ENCODE peak calls at places on chromosomes 12 and 14, in six cellular contexts. P, H, O, X, Z and M are unnamed samples.

GRCh38 chr12:68521321-68521839 is 89.3 kb upstream of the RAP1B start:
- DNase-seq in O (peak), H (no peak), Z (peak), P (no peak), X (no peak), M (no peak)

GRCh38 chr14:85122690-85123089 is 407.3 kb upstream of the FLRT2 start:
- DNase-seq in P (no peak), Z (peak), O (no peak), X (no peak), H (no peak), M (no peak)

GRCh38 chr12:45208604-45209487 is 7.0 kb upstream of the ANO6 start:
- DNase-seq in O (no peak), Z (peak), P (no peak), X (no peak), H (no peak), M (no peak)

GRCh38 chr14:26984318-26985177 is 386.7 kb upstream of the NOVA1 start:
- DNase-seq in X (no peak), P (peak), H (peak), Z (peak), O (no peak), M (peak)

GRCh38 chr12:75812341-75813018 is 219.1 kb downstream of the PHLDA1 start:
- DNase-seq in X (no peak), O (peak), Z (peak), P (no peak), H (no peak), M (no peak)

GRCh38 chr12:2298556-2299195 is 245.9 kb downstream of the CACNA1C start:
- DNase-seq in H (no peak), X (peak), Z (no peak), O (no peak), P (no peak), M (no peak)

GRCh38 chr14:69712637-69713088 is 54.3 kb upstream of the SRSF5 start:
- DNase-seq in X (peak), Z (no peak), H (no peak), O (no peak), P (peak), M (peak)

GRCh38 chr14:62189698-62190097 is 427.5 kb downstream of the SNAPC1 start:
- DNase-seq in O (no peak), P (no peak), H (no peak), X (no peak), Z (peak), M (no peak)

GRCh38 chr12:47293406-47293805 is 213.6 kb upstream of the AMIGO2 start:
- DNase-seq in Z (no peak), H (no peak), X (no peak), P (no peak), O (no peak), M (no peak)

GRCh38 chr12:7042847-7043246 is 17.7 kb upstream of the C1S start:
- DNase-seq in O (no peak), X (no peak), H (no peak), Z (peak), P (no peak), M (no peak)

GRCh38 chr14:93959239-93960107 is 16.9 kb downstream of the ASB2 start:
- DNase-seq in H (no peak), Z (peak), O (peak), X (no peak), P (peak), M (peak)

GRCh38 chr12:56571131-56571530 is 49.5 kb downstream of the RBMS2 start:
- DNase-seq in Z (no peak), P (no peak), H (no peak), X (no peak), O (no peak), M (no peak)

GRCh38 chr12:56565510-56566101 is 44.0 kb downstream of the RBMS2 start:
- DNase-seq in X (peak), H (peak), O (peak), P (peak), Z (peak), M (peak)
- TF ChIP-seq CTCF in X (no peak), H (no peak), O (peak), P (peak), Z (no peak), M (no peak)

GRCh38 chr12:121245951-121246350 is 36.0 kb downstream of the P2RX4 start:
- DNase-seq in Z (no peak), P (no peak), X (no peak), H (no peak), O (no peak), M (no peak)
- TF ChIP-seq CTCF in Z (no peak), P (no peak), X (no peak), H (no peak), O (no peak), M (no peak)

GRCh38 chr12:4277205-4277543 is 3.6 kb downstream of the CCND2 start:
- DNase-seq in Z (no peak), P (no peak), O (no peak), H (no peak), X (no peak), M (no peak)
- TF ChIP-seq CTCF in Z (no peak), P (no peak), O (no peak), H (no peak), X (no peak), M (no peak)

GRCh38 chr14:31300296-31300695 is 92.7 kb upstream of the HECTD1 start:
- DNase-seq in H (no peak), X (no peak), P (no peak), O (no peak), Z (peak), M (no peak)

GRCh38 chr14:31297112-31297511 is 89.5 kb upstream of the HECTD1 start:
- DNase-seq in O (no peak), Z (no peak), X (no peak), P (no peak), H (no peak), M (no peak)

GRCh38 chr14:31300883-31301282 is 93.3 kb upstream of the HECTD1 start:
- DNase-seq in O (no peak), Z (no peak), P (no peak), X (no peak), H (no peak), M (no peak)

GRCh38 chr14:31294736-31295398 is 87.3 kb upstream of the HECTD1 start:
- DNase-seq in Z (no peak), H (no peak), P (no peak), O (no peak), X (no peak), M (no peak)

DNA sequence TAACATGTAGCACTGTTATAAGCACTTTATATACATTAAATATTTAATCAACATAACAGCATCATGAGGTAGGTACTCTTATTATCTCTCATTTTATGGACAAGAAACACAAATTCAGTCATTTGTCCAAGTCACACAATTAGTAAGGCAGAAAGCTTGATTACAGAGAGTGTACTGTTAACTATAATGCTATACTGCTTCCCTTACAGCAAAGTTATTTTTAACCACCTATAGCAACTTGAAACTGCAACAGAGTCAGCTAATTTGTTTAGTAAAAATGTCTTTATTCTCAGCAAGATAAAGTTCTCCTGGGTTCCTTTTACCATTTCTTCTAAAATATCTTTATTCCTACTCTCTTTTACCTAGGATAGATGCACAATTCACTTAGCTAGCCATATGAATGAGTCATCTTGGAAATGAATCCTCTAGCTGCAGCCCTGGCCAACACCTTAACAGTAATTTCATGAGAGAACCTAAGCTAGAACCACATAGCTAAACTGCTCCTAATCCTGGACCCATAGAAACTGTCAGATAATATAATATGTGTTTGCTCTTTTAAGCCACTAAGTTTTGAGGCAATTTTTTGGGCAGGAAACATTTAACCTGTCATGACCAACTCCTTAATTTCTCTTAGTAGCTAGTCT is 90.2 kb upstream of the HECTD1 start:
- DNase-seq in Z (peak), O (no peak), X (no peak), P (no peak), H (no peak), M (no peak)
- TF ChIP-seq CTCF in Z (no peak), O (no peak), X (no peak), P (no peak), H (no peak), M (no peak)

DNA sequence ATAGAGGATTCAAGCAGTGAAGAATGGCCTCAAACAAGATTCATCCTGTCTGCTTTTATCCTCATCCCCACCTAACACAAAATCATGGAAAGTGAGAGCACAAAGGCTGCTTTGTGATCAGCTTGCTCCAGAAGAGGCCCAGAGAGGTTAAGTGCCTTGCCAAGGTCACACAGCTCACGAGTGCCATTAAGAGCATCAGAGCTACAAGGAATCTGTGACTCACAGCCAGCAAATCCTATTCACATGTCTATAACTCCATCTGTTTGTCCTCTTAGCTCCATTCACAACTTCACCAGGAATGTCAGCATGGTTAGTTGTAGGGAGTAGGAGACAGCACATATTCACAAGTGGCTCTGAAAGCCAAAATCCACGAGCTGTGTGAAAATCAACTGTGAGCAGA is 79.8 kb downstream of the TTC9 start:
- DNase-seq in O (no peak), X (no peak), Z (peak), P (no peak), H (no peak), M (no peak)
- TF ChIP-seq CTCF in O (no peak), X (no peak), Z (no peak), P (no peak), H (no peak), M (no peak)

GRCh38 chr12:66066071-66066928 is 64.2 kb downstream of the LLPH start:
- DNase-seq in O (no peak), H (no peak), Z (peak), P (no peak), X (no peak), M (no peak)
- TF ChIP-seq CTCF in O (no peak), H (no peak), Z (no peak), P (no peak), X (no peak), M (no peak)

DNA sequence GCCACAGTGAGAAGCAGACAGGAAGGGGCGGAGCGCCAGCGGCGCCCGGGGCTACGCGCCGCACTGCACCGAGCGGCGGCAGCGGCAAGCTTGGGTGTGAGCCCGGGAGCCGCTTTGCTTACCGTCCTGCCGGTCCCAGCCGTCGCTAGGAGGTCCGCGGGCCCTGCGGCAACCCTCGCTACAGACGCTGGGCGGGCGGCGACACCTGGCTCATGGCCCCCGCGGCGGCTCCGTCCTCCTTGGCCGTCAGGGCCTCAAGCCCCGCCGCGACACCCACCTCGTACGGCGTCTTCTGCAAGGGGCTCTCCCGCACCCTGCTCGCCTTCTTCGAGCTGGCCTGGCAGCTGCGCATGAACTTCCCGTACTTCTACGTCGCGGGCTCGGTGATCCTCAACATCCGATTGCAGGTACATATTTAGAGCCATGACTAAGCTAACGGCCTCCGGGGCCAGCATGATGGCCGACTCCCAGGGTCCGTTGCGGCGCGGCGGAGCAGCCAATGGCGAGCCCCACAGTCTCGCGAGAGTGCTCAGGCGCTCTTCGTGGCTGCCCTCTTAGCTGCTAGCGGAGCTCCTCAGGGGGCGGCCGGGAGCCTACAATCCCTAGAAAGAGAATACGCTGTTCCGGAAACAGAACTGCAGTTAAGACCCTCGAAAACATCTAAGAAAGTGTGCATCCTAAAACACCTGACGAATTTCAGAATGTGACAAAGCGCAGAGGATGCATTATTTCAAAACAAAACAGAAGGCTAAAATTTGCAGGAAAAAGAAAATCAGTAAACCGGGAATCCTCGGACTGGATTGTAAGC is at the start of gene SMIM10L1:
- DNase-seq in Z (peak), O (peak), H (peak), X (peak), P (peak), M (peak)
- TF ChIP-seq CTCF in Z (no peak), O (peak), H (no peak), X (no peak), P (peak), M (no peak)

DNA sequence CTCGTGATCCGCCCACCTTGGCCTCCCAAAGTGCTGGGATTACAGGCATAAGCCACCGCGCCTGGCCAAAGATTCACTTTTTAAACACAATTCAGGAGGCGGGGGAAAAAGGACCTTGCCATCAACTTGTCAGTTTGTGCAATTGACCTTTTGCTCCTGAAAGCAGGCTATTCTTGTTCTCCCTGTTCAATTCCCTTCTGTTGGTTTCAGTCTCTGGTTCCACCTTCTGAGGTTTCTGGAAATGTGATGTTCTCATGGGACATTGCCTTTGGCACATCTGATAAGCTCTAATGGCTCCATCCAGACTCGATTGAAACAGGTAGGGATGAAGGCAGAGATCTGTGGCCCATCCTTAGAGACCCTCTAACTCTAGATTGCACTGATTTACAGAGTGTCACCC is 17.9 kb upstream of the CCDC85C start:
- DNase-seq in X (no peak), Z (no peak), O (no peak), H (no peak), P (no peak), M (no peak)
- TF ChIP-seq CTCF in X (no peak), Z (no peak), O (no peak), H (no peak), P (no peak), M (no peak)

GRCh38 chr14:105144666-105145380 is 23.8 kb downstream of the JAG2 start:
- DNase-seq in O (no peak), Z (no peak), P (no peak), X (peak), H (peak), M (peak)
- TF ChIP-seq CTCF in O (peak), Z (no peak), P (no peak), X (no peak), H (no peak), M (no peak)